ENCODE peak calls at places on chromosomes 1 and 21, in six cellular contexts. Y is colonic mucosa, Z is cardiac muscle cell, C is astrocyte of the spinal cord, R is choroid plexus epithelial cell, J is tibial artery. E is an unnamed sample.
A peak's percentile ranks its signal among the peaks of the same experiment; 100 is the strongest.

GRCh38 chr1:12173631-12174121 is 6.9 kb downstream of the TNFRSF1B start:
- DNase-seq in Y (peak; percentile 62), Z (peak; percentile 30), C (no peak), R (peak; percentile 48), J (no peak), E (no peak)

GRCh38 chr21:46441961-46442498 is 16.7 kb upstream of the DIP2A start:
- DNase-seq in Y (no peak), Z (no peak), C (no peak), R (no peak), J (no peak), E (no peak)

GRCh38 chr1:73593379-73593778 is 604.6 kb downstream of the LRRIQ3 start:
- DNase-seq in Y (peak; percentile 71), Z (peak; percentile 5), C (peak; percentile 79), R (peak; percentile 5), J (no peak), E (peak; percentile 14)

GRCh38 chr1:69088556-69088955 is 479.2 kb upstream of the LRRC7 start:
- DNase-seq in Y (no peak), Z (no peak), C (no peak), R (no peak), J (no peak), E (no peak)

GRCh38 chr1:60668584-60668983 is 413.8 kb upstream of the NFIA start:
- DNase-seq in Y (no peak), Z (no peak), C (no peak), R (no peak), J (no peak), E (no peak)

GRCh38 chr1:156310962-156311361 is 11.9 kb upstream of the VHLL start:
- DNase-seq in Y (no peak), Z (peak; percentile 69), C (peak; percentile 36), R (peak; percentile 44), J (no peak), E (peak; percentile 79)

GRCh38 chr21:15483138-15483780 is 246.5 kb upstream of the USP25 start:
- DNase-seq in Y (peak; percentile 89), Z (peak; percentile 96), C (peak; percentile 89), R (peak; percentile 96), J (peak; percentile 85), E (peak; percentile 93)

GRCh38 chr1:8477199-8477982 is 159.5 kb downstream of the SLC45A1 start:
- DNase-seq in Y (no peak), Z (no peak), C (peak; percentile 72), R (peak; percentile 55), J (no peak), E (peak; percentile 55)

GRCh38 chr1:235015291-235015990 is 113.2 kb downstream of the TOMM20 start:
- DNase-seq in Y (no peak), Z (no peak), C (no peak), R (no peak), J (no peak), E (no peak)

GRCh38 chr1:205541161-205541886 is 36.9 kb downstream of the CDK18 start:
- DNase-seq in Y (peak; percentile 14), Z (no peak), C (no peak), R (no peak), J (no peak), E (no peak)

GRCh38 chr1:181349512-181349911 is 133.8 kb upstream of the CACNA1E start:
- DNase-seq in Y (no peak), Z (no peak), C (no peak), R (no peak), J (no peak), E (no peak)

GRCh38 chr1:4657920-4658585 is 3.6 kb downstream of the AJAP1 start:
- DNase-seq in Y (no peak), Z (no peak), C (no peak), R (no peak), J (no peak), E (no peak)

GRCh38 chr1:13543927-13544556 is 30.2 kb upstream of the LRRC38 start:
- DNase-seq in Y (no peak), Z (peak; percentile 28), C (peak; percentile 17), R (peak; percentile 46), J (peak; percentile 36), E (peak; percentile 29)

GRCh38 chr1:20634065-20634593 is 871 bp downstream of the PINK1 start:
- DNase-seq in Y (no peak), Z (peak; percentile 7), C (no peak), R (no peak), J (no peak), E (no peak)

GRCh38 chr1:189513091-189513490 is 964.6 kb downstream of the BRINP3 start:
- DNase-seq in Y (no peak), Z (no peak), C (no peak), R (no peak), J (no peak), E (no peak)

GRCh38 chr1:117290855-117291254 is 76.4 kb upstream of the MAN1A2 start:
- DNase-seq in Y (no peak), Z (peak; percentile 38), C (no peak), R (peak; percentile 2), J (no peak), E (peak; percentile 9)

GRCh38 chr1:6392081-6392879 is 1.3 kb downstream of the ACOT7 start:
- DNase-seq in Y (peak; percentile 55), Z (no peak), C (peak; percentile 8), R (no peak), J (no peak), E (no peak)

GRCh38 chr1:168151935-168152334 is 15.2 kb upstream of the GPR161 start:
- DNase-seq in Y (no peak), Z (no peak), C (no peak), R (no peak), J (no peak), E (no peak)

GRCh38 chr1:233639611-233640010 is 25.7 kb downstream of the KCNK1 start:
- DNase-seq in Y (no peak), Z (no peak), C (peak; percentile 70), R (peak; percentile 26), J (no peak), E (peak; percentile 15)

GRCh38 chr1:37035828-37036666 is 1.7 kb upstream of the GRIK3 start:
- DNase-seq in Y (no peak), Z (no peak), C (no peak), R (no peak), J (no peak), E (no peak)

GRCh38 chr1:215181518-215181917 is 99.0 kb downstream of the KCNK2 start:
- DNase-seq in Y (no peak), Z (no peak), C (no peak), R (peak; percentile 35), J (no peak), E (no peak)

GRCh38 chr1:172885976-172886375 is 164.8 kb downstream of the TNFSF18 start:
- DNase-seq in Y (no peak), Z (peak; percentile 47), C (peak; percentile 54), R (no peak), J (no peak), E (peak; percentile 51)

GRCh38 chr1:192527950-192528349 is 47.6 kb upstream of the RGS1 start:
- DNase-seq in Y (no peak), Z (no peak), C (no peak), R (no peak), J (no peak), E (no peak)

GRCh38 chr1:11841245-11842153 is 6.1 kb downstream of the NPPA start:
- DNase-seq in Y (no peak), Z (no peak), C (no peak), R (peak; percentile 17), J (no peak), E (no peak)

GRCh38 chr1:20346433-20346832 is 55.8 kb downstream of the VWA5B1 start:
- DNase-seq in Y (no peak), Z (no peak), C (no peak), R (no peak), J (no peak), E (no peak)

GRCh38 chr21:44521928-44522752 is 17.9 kb downstream of the KRTAP10-1 start:
- DNase-seq in Y (no peak), Z (no peak), C (no peak), R (no peak), J (peak; percentile 14), E (no peak)

GRCh38 chr21:45256912-45257672 is 30.6 kb downstream of the POFUT2 start:
- DNase-seq in Y (peak; percentile 10), Z (peak; percentile 25), C (no peak), R (peak; percentile 22), J (peak; percentile 12), E (peak; percentile 8)

GRCh38 chr1:115067460-115067859 is 21.8 kb downstream of the TSPAN2 start:
- DNase-seq in Y (no peak), Z (no peak), C (peak; percentile 71), R (no peak), J (no peak), E (no peak)

GRCh38 chr1:94413311-94413710 is 4.9 kb upstream of the ABCD3 start:
- DNase-seq in Y (no peak), Z (no peak), C (no peak), R (peak; percentile 18), J (no peak), E (no peak)

GRCh38 chr1:240575976-240576666 is 35.8 kb downstream of the GREM2 start:
- DNase-seq in Y (no peak), Z (peak; percentile 36), C (peak; percentile 51), R (peak; percentile 41), J (peak; percentile 29), E (peak; percentile 48)

GRCh38 chr1:37954316-37954971 is 7.6 kb upstream of the INPP5B start:
- DNase-seq in Y (no peak), Z (no peak), C (no peak), R (no peak), J (no peak), E (no peak)

DNA sequence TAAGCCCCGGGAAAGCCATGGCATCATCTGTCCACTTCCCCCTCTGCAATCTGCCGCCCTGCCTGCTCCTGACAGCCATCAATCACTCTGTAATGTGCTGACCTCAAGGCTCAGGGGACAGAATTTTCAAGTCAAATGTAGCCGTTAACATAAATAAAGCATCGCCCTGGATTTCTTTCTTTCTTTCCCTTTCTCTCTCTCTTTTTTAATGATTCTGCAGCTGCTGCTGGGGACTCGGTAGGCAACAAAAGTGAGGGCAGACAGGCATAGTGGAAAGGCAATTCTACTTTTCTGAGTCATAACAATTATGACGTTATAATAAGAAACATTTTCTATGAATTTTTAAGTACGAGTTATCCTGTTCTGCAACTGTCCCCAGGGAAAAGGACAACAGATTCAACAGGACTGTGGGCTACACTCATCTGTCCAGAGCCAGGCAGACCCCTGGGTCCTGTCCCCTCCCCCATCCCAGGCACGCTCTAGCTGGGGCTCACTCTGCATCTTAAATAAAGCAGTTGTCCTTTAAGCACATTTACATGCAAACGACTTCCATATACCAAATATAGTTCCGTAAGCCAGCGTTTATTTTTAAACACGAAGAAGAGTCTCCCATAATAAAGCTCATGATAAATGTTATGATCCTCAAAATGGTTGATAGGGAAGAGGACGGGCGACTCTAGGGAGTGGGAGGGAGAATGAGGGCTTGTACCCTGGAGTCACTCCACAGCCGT is 78.6 kb downstream of the SSBP3 start:
- DNase-seq in Y (no peak), Z (no peak), C (peak; percentile 35), R (peak; percentile 21), J (no peak), E (no peak)
- H3K4me3 ChIP-seq in Y (no peak overlapping the region), Z (no peak overlapping the region), C (no peak overlapping the region), R (no peak overlapping the region), J (no peak overlapping the region), E (no peak overlapping the region)

GRCh38 chr21:26801524-26801923 is 43.7 kb downstream of the ADAMTS1 start:
- DNase-seq in Y (no peak), Z (peak; percentile 95), C (peak; percentile 66), R (peak; percentile 97), J (no peak), E (peak; percentile 89)
- H3K4me3 ChIP-seq in Y (no peak overlapping the region), Z (no peak overlapping the region), C (no peak overlapping the region), R (no peak overlapping the region), J (peak overlapping the region; percentile 14), E (no peak overlapping the region)

GRCh38 chr1:3611170-3612019 is at the start of gene MEGF6:
- DNase-seq in Y (peak; percentile 74), Z (peak; percentile 57), C (peak; percentile 19), R (peak; percentile 48), J (no peak), E (peak; percentile 66)
- H3K4me3 ChIP-seq in Y (peak within 1 kb of the TSS; percentile 44), Z (peak within 1 kb of the TSS; percentile 50), C (peak within 1 kb of the TSS; percentile 13), R (peak within 1 kb of the TSS; percentile 45), J (peak within 1 kb of the TSS; percentile 42), E (no peak within 1 kb of the TSS)

GRCh38 chr1:160083968-160084770 is 2.8 kb downstream of the KCNJ9 start:
- DNase-seq in Y (peak; percentile 86), Z (peak; percentile 34), C (no peak), R (peak; percentile 45), J (no peak), E (peak; percentile 43)
- H3K4me3 ChIP-seq in Y (peak overlapping the region; percentile 27), Z (peak overlapping the region; percentile 26), C (peak overlapping the region; percentile 5), R (peak overlapping the region; percentile 50), J (peak overlapping the region; percentile 19), E (peak overlapping the region; percentile 41)